ENCODE peak calls at places on chromosomes 5 and 9, in nine cellular contexts. F, T, X, N, B, K, Z, D and Q are unnamed samples.

GRCh38 chr9:35484406-35484805 is 5.5 kb upstream of the RUSC2 start:
- DNase-seq in F (no peak), T (no peak), X (no peak), N (no peak), B (no peak), K (no peak), Z (no peak), D (peak; percentile 57), Q (no peak)

GRCh38 chr5:1012316-1012841 is 3.8 kb downstream of the NKD2 start:
- DNase-seq in F (no peak), T (no peak), X (no peak), N (no peak), B (no peak), K (no peak), Z (no peak), D (no peak), Q (no peak)

GRCh38 chr5:55338092-55338613 is 30.4 kb downstream of the MTREX start:
- DNase-seq in F (no peak), T (no peak), X (no peak), N (no peak), B (no peak), K (peak; percentile 13), Z (no peak), D (peak; percentile 38), Q (no peak)

GRCh38 chr5:52692039-52692438 is 95.7 kb upstream of the ITGA1 start:
- DNase-seq in F (no peak), T (peak; percentile 47), X (peak; percentile 61), N (no peak), B (no peak), K (no peak), Z (no peak), D (peak; percentile 74), Q (peak; percentile 39)

GRCh38 chr9:135613946-135614805 is 25.2 kb downstream of the GLT6D1 start:
- DNase-seq in F (no peak), T (no peak), X (no peak), N (no peak), B (no peak), K (no peak), Z (no peak), D (no peak), Q (no peak)

GRCh38 chr9:121541945-121542344 is 42.3 kb upstream of the GGTA1 start:
- DNase-seq in F (no peak), T (no peak), X (no peak), N (no peak), B (no peak), K (no peak), Z (no peak), D (no peak), Q (no peak)

GRCh38 chr5:26388946-26389345 is 649.4 kb downstream of the CDH9 start:
- DNase-seq in F (no peak), T (peak; percentile 17), X (no peak), N (no peak), B (no peak), K (no peak), Z (no peak), D (no peak), Q (peak; percentile 4)

GRCh38 chr9:100308965-100309564 is 43.7 kb downstream of the TEX10 start:
- DNase-seq in F (peak; percentile 11), T (peak; percentile 11), X (no peak), N (no peak), B (no peak), K (no peak), Z (no peak), D (peak; percentile 58), Q (peak; percentile 8)

GRCh38 chr5:57598756-57599155 is 116.1 kb upstream of the ACTBL2 start:
- DNase-seq in F (peak; percentile 82), T (peak; percentile 90), X (peak; percentile 53), N (no peak), B (no peak), K (no peak), Z (peak; percentile 0), D (peak; percentile 88), Q (peak; percentile 86)

GRCh38 chr9:96186601-96187011 is 115.4 kb downstream of the HSD17B3 start:
- DNase-seq in F (peak; percentile 10), T (peak; percentile 37), X (no peak), N (no peak), B (no peak), K (no peak), Z (no peak), D (no peak), Q (peak; percentile 17)

GRCh38 chr9:127180457-127181314 is 58.3 kb upstream of the ANGPTL2 start:
- DNase-seq in F (no peak), T (no peak), X (no peak), N (no peak), B (peak; percentile 21), K (no peak), Z (no peak), D (no peak), Q (no peak)

GRCh38 chr9:96686638-96687335 is 31.7 kb upstream of the PRXL2C start:
- DNase-seq in F (peak; percentile 67), T (peak; percentile 80), X (peak; percentile 87), N (peak; percentile 52), B (peak; percentile 69), K (peak; percentile 79), Z (no peak), D (peak; percentile 87), Q (peak; percentile 68)

GRCh38 chr5:54663876-54664275 is 146.3 kb downstream of the SNX18 start:
- DNase-seq in F (peak; percentile 79), T (peak; percentile 97), X (peak; percentile 96), N (peak; percentile 37), B (peak; percentile 60), K (no peak), Z (no peak), D (peak; percentile 96), Q (peak; percentile 97)

DNA sequence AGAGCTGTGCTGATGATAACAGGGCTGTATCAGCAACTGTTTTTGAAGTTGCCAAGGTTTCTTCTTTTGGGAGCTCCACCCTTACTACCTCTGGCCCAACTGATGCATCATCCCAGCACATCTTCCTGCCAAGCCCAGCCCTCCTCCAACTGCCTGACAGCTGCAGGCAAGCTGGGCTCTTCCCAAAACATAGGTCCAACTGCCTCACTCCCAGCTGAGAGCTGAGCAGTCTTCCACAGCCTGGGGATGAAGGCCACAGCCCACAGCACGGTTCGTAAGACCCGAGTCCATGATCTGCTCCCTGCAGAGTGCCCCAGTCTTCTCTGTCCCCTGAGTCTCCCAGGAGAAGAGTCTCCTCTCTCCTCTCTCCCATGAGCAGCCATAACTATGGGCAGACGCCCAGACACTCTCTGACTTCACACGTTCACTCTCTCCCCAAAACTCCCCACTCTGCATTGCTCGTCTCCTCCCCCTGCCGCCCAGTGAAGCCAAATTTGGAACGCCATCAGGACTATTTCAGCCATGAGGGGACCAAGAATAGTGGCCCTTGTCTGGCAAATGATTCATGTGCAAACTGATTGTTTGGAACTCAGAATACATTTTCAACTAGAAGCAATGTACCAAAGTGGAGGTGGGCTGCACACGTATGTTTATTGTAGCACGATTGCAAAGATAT is 21.0 kb downstream of the CMBL start:
- DNase-seq in F (no peak), T (no peak), X (no peak), N (no peak), B (peak; percentile 52), K (no peak), Z (no peak), D (peak; percentile 75), Q (no peak)
- H3K36me3 ChIP-seq in F (no peaks in the 10 kb centered on the region), T (no peaks in the 10 kb centered on the region), X (peaks cover 6% of the 10 kb centered on the region), N (peaks cover 26% of the 10 kb centered on the region), B (no peaks in the 10 kb centered on the region), K (no peaks in the 10 kb centered on the region), Z (peaks cover 6% of the 10 kb centered on the region), D (no peaks in the 10 kb centered on the region), Q (no peaks in the 10 kb centered on the region)

GRCh38 chr9:98767196-98767595 is 29.2 kb downstream of the ANKS6 start:
- DNase-seq in F (no peak), T (no peak), X (no peak), N (no peak), B (no peak), K (no peak), Z (no peak), D (no peak), Q (no peak)
- H3K36me3 ChIP-seq in F (no peaks in the 10 kb centered on the region), T (no peaks in the 10 kb centered on the region), X (peaks cover 75% of the 10 kb centered on the region), N (peaks cover 95% of the 10 kb centered on the region), B (peaks cover 3% of the 10 kb centered on the region), K (peaks cover 6% of the 10 kb centered on the region), Z (peaks cover 16% of the 10 kb centered on the region), D (peaks cover 10% of the 10 kb centered on the region), Q (no peaks in the 10 kb centered on the region)

DNA sequence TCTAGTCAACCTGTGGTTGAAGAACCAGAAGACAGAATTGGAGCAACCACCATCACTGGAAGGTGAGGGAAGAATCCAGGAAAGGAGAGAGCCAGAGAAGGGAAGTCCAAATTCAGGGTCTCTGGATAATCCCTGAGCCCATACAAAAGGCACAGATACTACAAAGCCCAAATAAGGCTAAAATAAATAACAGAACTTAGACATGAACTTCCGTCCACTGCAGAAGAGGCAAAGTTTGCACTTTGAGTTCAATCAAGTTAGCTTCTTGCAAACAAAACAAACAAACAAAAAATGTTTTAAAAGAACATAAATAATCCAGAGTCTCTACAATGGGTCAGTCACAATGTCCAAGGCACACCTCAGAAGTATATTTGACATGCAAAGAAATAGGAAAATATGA is 21.0 kb downstream of the CFAP77 start:
- DNase-seq in F (no peak), T (no peak), X (no peak), N (no peak), B (no peak), K (no peak), Z (no peak), D (no peak), Q (no peak)
- H3K36me3 ChIP-seq in F (no peaks in the 10 kb centered on the region), T (no peaks in the 10 kb centered on the region), X (no peaks in the 10 kb centered on the region), N (no peaks in the 10 kb centered on the region), B (no peaks in the 10 kb centered on the region), K (no peaks in the 10 kb centered on the region), Z (no peaks in the 10 kb centered on the region), D (no peaks in the 10 kb centered on the region), Q (no peaks in the 10 kb centered on the region)

GRCh38 chr5:32506251-32506661 is 61.7 kb upstream of the ZFR start:
- DNase-seq in F (no peak), T (no peak), X (peak; percentile 59), N (no peak), B (no peak), K (no peak), Z (no peak), D (peak; percentile 53), Q (no peak)

GRCh38 chr5:32507738-32508434 is 63.3 kb upstream of the ZFR start:
- DNase-seq in F (peak; percentile 64), T (peak; percentile 95), X (peak; percentile 38), N (no peak), B (no peak), K (no peak), Z (no peak), D (peak; percentile 95), Q (peak; percentile 93)

GRCh38 chr5:32504923-32505596 is 60.5 kb upstream of the ZFR start:
- DNase-seq in F (no peak), T (peak; percentile 94), X (peak; percentile 96), N (peak; percentile 23), B (peak; percentile 67), K (no peak), Z (no peak), D (peak; percentile 83), Q (peak; percentile 93)

GRCh38 chr5:32505718-32506117 is 61.2 kb upstream of the ZFR start:
- DNase-seq in F (peak; percentile 31), T (peak; percentile 65), X (peak; percentile 94), N (no peak), B (no peak), K (no peak), Z (no peak), D (peak; percentile 73), Q (peak; percentile 48)

DNA sequence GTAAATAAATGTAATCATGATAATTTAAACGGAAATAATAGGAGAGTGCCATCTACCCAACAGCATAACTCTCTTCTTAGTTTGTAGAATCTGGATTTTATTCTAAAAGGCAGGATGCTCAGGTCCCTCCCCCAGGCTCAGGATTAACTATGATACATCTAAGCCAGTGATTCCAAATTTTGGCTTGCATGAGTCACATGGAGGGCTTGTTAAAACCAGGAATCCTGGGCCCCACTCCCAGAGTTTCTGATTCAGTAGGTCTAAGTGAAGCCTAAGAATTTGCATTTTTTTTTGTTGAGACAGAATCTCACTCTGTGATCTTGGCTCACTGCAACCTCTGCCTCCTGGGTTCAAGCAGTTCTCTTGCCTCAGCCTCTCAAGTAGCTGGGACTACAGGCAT is 62.3 kb upstream of the ZFR start:
- DNase-seq in F (peak; percentile 43), T (peak; percentile 93), X (peak; percentile 70), N (no peak), B (no peak), K (no peak), Z (no peak), D (peak; percentile 94), Q (peak; percentile 88)
- H3K36me3 ChIP-seq in F (no peaks in the 10 kb centered on the region), T (no peaks in the 10 kb centered on the region), X (no peaks in the 10 kb centered on the region), N (no peaks in the 10 kb centered on the region), B (no peaks in the 10 kb centered on the region), K (no peaks in the 10 kb centered on the region), Z (no peaks in the 10 kb centered on the region), D (no peaks in the 10 kb centered on the region), Q (no peaks in the 10 kb centered on the region)